ENCODE peak calls at places on chromosomes 7 and 10, in seven cellular contexts. X, U, C, O, D, P and J are unnamed samples.

GRCh38 chr7:24963218-24963617 is 16.8 kb downstream of the OSBPL3 start:
- DNase-seq in X (peak; percentile 59), U (no peak), C (no peak), O (peak; percentile 9), D (peak; percentile 70), P (no peak), J (no peak)

GRCh38 chr7:37016073-37016878 is 292.0 kb upstream of the AOAH start:
- DNase-seq in X (no peak), U (no peak), C (no peak), O (no peak), D (no peak), P (no peak), J (no peak)

GRCh38 chr7:30032310-30033125 is 4.3 kb downstream of the PLEKHA8 start:
- DNase-seq in X (no peak), U (no peak), C (no peak), O (no peak), D (no peak), P (no peak), J (no peak)

GRCh38 chr10:129477051-129477450 is 10.0 kb downstream of the MGMT start:
- DNase-seq in X (no peak), U (no peak), C (no peak), O (no peak), D (no peak), P (no peak), J (no peak)

GRCh38 chr7:143304938-143305337 is 11.0 kb upstream of the CLCN1 start:
- DNase-seq in X (no peak), U (no peak), C (no peak), O (no peak), D (no peak), P (no peak), J (no peak)

GRCh38 chr7:155506854-155507337 is 39.5 kb downstream of the CNPY1 start:
- DNase-seq in X (peak; percentile 21), U (no peak), C (no peak), O (no peak), D (no peak), P (peak; percentile 84), J (no peak)

GRCh38 chr10:5958077-5958476 is 19.3 kb downstream of the IL15RA start:
- DNase-seq in X (no peak), U (no peak), C (no peak), O (no peak), D (no peak), P (no peak), J (no peak)

GRCh38 chr7:1291040-1291689 is 58.5 kb downstream of the UNCX start:
- DNase-seq in X (no peak), U (no peak), C (no peak), O (no peak), D (peak; percentile 68), P (no peak), J (no peak)

GRCh38 chr10:101829561-101830315 is 11.5 kb upstream of the OGA start:
- DNase-seq in X (peak; percentile 68), U (peak; percentile 46), C (peak; percentile 65), O (peak; percentile 72), D (peak; percentile 84), P (peak; percentile 95), J (peak; percentile 75)